ENCODE peak calls at places on chromosomes 16 and 17, in ten cellular contexts. Q is body of pancreas; U is CD4-positive, CD25-positive, alpha-beta regulatory T cell; H is PC-3; F is uterus; O is stomach; X is heart left ventricle; G is ovary; E is skeletal muscle cell; K is choroid plexus epithelial cell. N is an unnamed sample.
A peak's percentile ranks its signal among the peaks of the same experiment; 100 is the strongest.

GRCh38 chr17:4179071-4179470 is 36.1 kb downstream of the CYB5D2 start:
- DNase-seq in Q (no peak), U (no peak), H (no peak), F (no peak), O (no peak), X (no peak), G (no peak), E (no peak), K (peak; percentile 15), N (no peak)

GRCh38 chr17:34443832-34444469 is 80.9 kb upstream of the CCL1 start:
- DNase-seq in Q (no peak), U (no peak), H (peak; percentile 3), F (no peak), O (no peak), X (peak; percentile 21), G (peak; percentile 39), E (no peak), K (no peak), N (no peak)

GRCh38 chr16:81623365-81624102 is 155.6 kb upstream of the PLCG2 start:
- DNase-seq in Q (peak; percentile 51), U (peak; percentile 40), H (peak; percentile 54), F (no peak), O (peak; percentile 57), X (no peak), G (peak; percentile 39), E (no peak), K (peak; percentile 73), N (peak; percentile 39)

GRCh38 chr16:15507299-15507958 is 73.0 kb downstream of the BMERB1 start:
- DNase-seq in Q (no peak), U (no peak), H (no peak), F (no peak), O (no peak), X (no peak), G (no peak), E (no peak), K (peak; percentile 73), N (no peak)

GRCh38 chr16:1922357-1922756 is 4.1 kb upstream of the HS3ST6 start:
- DNase-seq in Q (no peak), U (no peak), H (no peak), F (no peak), O (no peak), X (no peak), G (no peak), E (no peak), K (no peak), N (no peak)

GRCh38 chr16:10611825-10612342 is 31.5 kb upstream of the EMP2 start:
- DNase-seq in Q (no peak), U (no peak), H (no peak), F (no peak), O (no peak), X (no peak), G (no peak), E (no peak), K (no peak), N (no peak)

GRCh38 chr16:64933890-64934289 is 188.0 kb downstream of the CDH11 start:
- DNase-seq in Q (no peak), U (no peak), H (no peak), F (no peak), O (no peak), X (peak; percentile 53), G (no peak), E (no peak), K (peak; percentile 54), N (no peak)

GRCh38 chr17:19362293-19363113 is at the start of gene B9D1:
- DNase-seq in Q (peak; percentile 96), U (peak; percentile 89), H (peak; percentile 98), F (peak; percentile 94), O (peak; percentile 96), X (peak; percentile 90), G (peak; percentile 98), E (peak; percentile 73), K (peak; percentile 94), N (peak; percentile 61)

GRCh38 chr17:3818786-3819185 is 17.8 kb upstream of the ITGAE start:
- DNase-seq in Q (no peak), U (no peak), H (peak; percentile 30), F (no peak), O (no peak), X (no peak), G (no peak), E (no peak), K (peak; percentile 42), N (no peak)

GRCh38 chr17:35467824-35468223 is 19.3 kb upstream of the SLFN13 start:
- DNase-seq in Q (no peak), U (no peak), H (no peak), F (no peak), O (no peak), X (no peak), G (no peak), E (no peak), K (no peak), N (no peak)

GRCh38 chr16:66562986-66563385 is 3.3 kb upstream of the CMTM1 start:
- DNase-seq in Q (no peak), U (no peak), H (no peak), F (no peak), O (no peak), X (no peak), G (no peak), E (no peak), K (no peak), N (no peak)

GRCh38 chr16:66563574-66564334 is 2.5 kb upstream of the CMTM1 start:
- DNase-seq in Q (no peak), U (no peak), H (no peak), F (no peak), O (no peak), X (no peak), G (no peak), E (no peak), K (no peak), N (no peak)

GRCh38 chr16:66561381-66562080 is 4.7 kb upstream of the CMTM1 start:
- DNase-seq in Q (no peak), U (no peak), H (no peak), F (no peak), O (no peak), X (no peak), G (no peak), E (no peak), K (no peak), N (no peak)

GRCh38 chr16:66560107-66560506 is 6.1 kb upstream of the CMTM1 start:
- DNase-seq in Q (no peak), U (no peak), H (no peak), F (no peak), O (no peak), X (no peak), G (no peak), E (no peak), K (no peak), N (no peak)

DNA sequence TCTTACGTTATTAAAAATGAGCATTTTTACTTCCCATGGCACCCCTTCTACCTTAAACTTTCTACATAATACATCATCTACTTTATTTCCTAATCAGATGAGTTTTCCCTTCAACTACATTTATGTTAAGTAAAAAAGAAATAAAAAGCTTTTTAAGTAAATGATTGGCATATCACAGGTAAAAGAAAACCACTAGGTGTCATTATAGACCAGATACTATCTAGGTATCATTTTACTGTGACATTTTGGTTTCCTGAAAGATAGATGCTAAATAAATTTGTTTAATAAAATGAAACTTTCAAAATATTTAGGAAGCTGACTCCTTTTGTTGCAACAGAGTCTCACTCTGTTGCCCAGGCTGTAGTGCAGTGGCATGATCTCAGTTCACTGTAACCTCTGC is 3.8 kb upstream of the CMTM1 start:
- DNase-seq in Q (no peak), U (no peak), H (no peak), F (no peak), O (no peak), X (no peak), G (no peak), E (no peak), K (no peak), N (no peak)
- H3K4me3 ChIP-seq in Q (no peak overlapping the region), U (peak overlapping the region; percentile 4), H (no peak overlapping the region), F (no peak overlapping the region), O (no peak overlapping the region), X (no peak overlapping the region), G (no peak overlapping the region), E (no peak overlapping the region), K (no peak overlapping the region), N (no peak overlapping the region)

GRCh38 chr16:66740533-66740932 is 10.9 kb downstream of the DYNC1LI2 start:
- DNase-seq in Q (no peak), U (no peak), H (peak; percentile 32), F (no peak), O (peak; percentile 32), X (no peak), G (no peak), E (no peak), K (peak; percentile 52), N (no peak)
- H3K4me3 ChIP-seq in Q (no peak overlapping the region), U (no peak overlapping the region), H (no peak overlapping the region), F (no peak overlapping the region), O (no peak overlapping the region), X (no peak overlapping the region), G (no peak overlapping the region), E (no peak overlapping the region), K (no peak overlapping the region), N (no peak overlapping the region)

DNA sequence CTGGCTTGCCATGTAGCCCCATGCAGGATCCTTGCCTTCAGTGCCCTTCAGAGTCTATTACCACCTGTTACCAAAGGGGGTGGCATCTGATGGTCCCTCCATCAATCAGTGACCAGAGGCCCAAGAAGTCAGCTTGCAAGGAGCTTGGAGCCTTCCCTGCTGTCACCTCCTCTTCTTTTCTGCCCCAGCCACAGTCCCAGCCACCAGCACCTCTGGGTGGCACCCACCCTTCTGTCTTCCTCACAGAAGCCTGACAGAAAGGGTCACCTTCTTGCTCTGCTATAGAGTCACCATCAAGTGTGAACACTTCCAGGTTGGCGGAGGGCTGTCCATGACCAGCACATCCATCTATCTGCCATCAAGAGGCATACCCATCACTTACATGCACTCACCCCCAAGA is 203.2 kb downstream of the SALL1 start:
- DNase-seq in Q (no peak), U (no peak), H (no peak), F (no peak), O (no peak), X (no peak), G (no peak), E (no peak), K (no peak), N (no peak)
- H3K4me3 ChIP-seq in Q (no peak overlapping the region), U (no peak overlapping the region), H (no peak overlapping the region), F (no peak overlapping the region), O (no peak overlapping the region), X (no peak overlapping the region), G (no peak overlapping the region), E (no peak overlapping the region), K (no peak overlapping the region), N (no peak overlapping the region)

GRCh38 chr17:18258356-18259038 is at the start of gene FLII:
- DNase-seq in Q (peak; percentile 56), U (peak; percentile 52), H (peak; percentile 56), F (no peak), O (peak; percentile 61), X (no peak), G (peak; percentile 75), E (no peak), K (peak; percentile 16), N (no peak)

GRCh38 chr17:18257747-18258355 is 687 bp downstream of the FLII start:
- DNase-seq in Q (peak; percentile 72), U (peak; percentile 38), H (peak; percentile 79), F (peak; percentile 75), O (peak; percentile 75), X (peak; percentile 82), G (no peak), E (no peak), K (peak; percentile 35), N (no peak)

GRCh38 chr17:18256776-18257175 is 1.8 kb downstream of the FLII start:
- DNase-seq in Q (no peak), U (no peak), H (no peak), F (no peak), O (no peak), X (no peak), G (no peak), E (no peak), K (no peak), N (no peak)

GRCh38 chr17:18256351-18256750 is 2.2 kb downstream of the FLII start:
- DNase-seq in Q (no peak), U (no peak), H (no peak), F (no peak), O (no peak), X (no peak), G (no peak), E (no peak), K (no peak), N (no peak)

GRCh38 chr17:18257268-18257681 is 1.3 kb downstream of the FLII start:
- DNase-seq in Q (peak; percentile 49), U (no peak), H (peak; percentile 85), F (no peak), O (peak; percentile 46), X (no peak), G (peak; percentile 41), E (no peak), K (no peak), N (no peak)
- H3K4me3 ChIP-seq in Q (peak overlapping the region; percentile 94), U (peak overlapping the region; percentile 84), H (peak overlapping the region; percentile 88), F (peak overlapping the region; percentile 76), O (peak overlapping the region; percentile 80), X (peak overlapping the region; percentile 68), G (peak overlapping the region; percentile 93), E (peak overlapping the region; percentile 93), K (peak overlapping the region; percentile 90), N (peak overlapping the region; percentile 78)